ENCODE peak calls at places on chromosomes 1 and 21, in seven cellular contexts. C is uterus, A is activated B cell treated with CpG ODN at 0.5 μM for 24 hours, E is WTC11, Z is prostate gland, V is foreskin fibroblast, O is fibroblast of lung. U is an unnamed sample.

GRCh38 chr1:101290922-101291561 is 54.2 kb downstream of the S1PR1 start:
- DNase-seq in A (no peak), Z (no peak), V (no peak), E (no peak), O (no peak), C (no peak), U (no peak)

GRCh38 chr1:200147094-200147493 is 119.6 kb downstream of the NR5A2 start:
- DNase-seq in E (no peak), C (no peak), O (no peak), A (no peak), Z (no peak), V (no peak), U (no peak)

GRCh38 chr1:147919881-147920280 is 8.3 kb upstream of the GPR89B start:
- DNase-seq in C (no peak), V (peak), O (no peak), A (no peak), E (no peak), Z (no peak), U (no peak)

GRCh38 chr1:93635614-93636543 is 45.8 kb downstream of the BCAR3 start:
- DNase-seq in C (no peak), V (peak), E (peak), Z (no peak), O (no peak), A (no peak), U (no peak)

GRCh38 chr1:213335084-213335483 is 284.0 kb downstream of the RPS6KC1 start:
- DNase-seq in O (no peak), V (no peak), E (no peak), Z (no peak), A (no peak), C (no peak), U (no peak)

GRCh38 chr1:207925210-207925609 is 14.3 kb upstream of the CD34 start:
- DNase-seq in V (peak), E (peak), O (peak), C (no peak), Z (peak), A (no peak), U (no peak)

GRCh38 chr1:173507205-173507846 is 30.2 kb downstream of the PRDX6 start:
- DNase-seq in O (peak), E (no peak), C (no peak), A (no peak), V (peak), Z (no peak), U (no peak)

GRCh38 chr1:246733706-246734105 is 9.5 kb downstream of the SCCPDH start:
- DNase-seq in E (no peak), O (no peak), Z (no peak), V (peak), A (no peak), C (no peak), U (no peak)

GRCh38 chr21:39463308-39463707 is 11.5 kb downstream of the SH3BGR start:
- DNase-seq in E (no peak), Z (no peak), V (no peak), O (no peak), C (no peak), A (no peak), U (no peak)

GRCh38 chr1:30083800-30084464 is 639.5 kb downstream of the MATN1 start:
- DNase-seq in V (peak), C (no peak), E (no peak), Z (no peak), O (peak), A (no peak), U (no peak)

GRCh38 chr21:40678681-40679284 is 168.2 kb downstream of the DSCAM start:
- DNase-seq in E (no peak), O (no peak), Z (no peak), V (no peak), A (no peak), C (no peak), U (no peak)

GRCh38 chr1:28792644-28793121 is 19.3 kb upstream of the OPRD1 start:
- DNase-seq in C (no peak), E (no peak), V (no peak), Z (no peak), O (no peak), A (no peak), U (no peak)

GRCh38 chr1:97308131-97308530 is 586.5 kb downstream of the PTBP2 start:
- DNase-seq in V (peak), E (no peak), C (no peak), O (peak), A (no peak), Z (no peak), U (no peak)

GRCh38 chr1:204045430-204045829 is 27.5 kb upstream of the SOX13 start:
- DNase-seq in E (no peak), C (no peak), Z (no peak), A (no peak), V (no peak), O (no peak), U (no peak)

GRCh38 chr1:211781260-211781659 is 49.3 kb downstream of the LPGAT1 start:
- DNase-seq in Z (no peak), V (no peak), E (no peak), C (no peak), O (no peak), A (no peak), U (no peak)

GRCh38 chr1:203177471-203178039 is 1.9 kb upstream of the MYBPH start:
- DNase-seq in E (no peak), Z (no peak), C (no peak), V (peak), A (no peak), O (no peak), U (no peak)

GRCh38 chr1:151993084-151993733 is 450 bp downstream of the S100A10 start:
- DNase-seq in Z (no peak), V (peak), E (peak), A (peak), C (peak), O (no peak), U (no peak)

GRCh38 chr1:152049291-152050073 is 12.7 kb upstream of the S100A11 start:
- DNase-seq in E (no peak), A (no peak), O (peak), V (peak), C (no peak), Z (no peak), U (no peak)

GRCh38 chr1:204565617-204566582 is 49.7 kb downstream of the MDM4 start:
- DNase-seq in A (peak), E (peak), O (peak), C (peak), Z (peak), V (peak), U (no peak)

GRCh38 chr1:214546886-214547641 is 4.3 kb downstream of the PTPN14 start:
- DNase-seq in C (no peak), E (no peak), A (no peak), V (no peak), Z (no peak), O (peak), U (no peak)

GRCh38 chr1:238581332-238581731 is 690.6 kb upstream of the ZP4 start:
- DNase-seq in V (no peak), C (no peak), Z (no peak), A (no peak), O (no peak), E (no peak), U (no peak)

GRCh38 chr1:43853161-43853921 is 80.3 kb upstream of the ARTN start:
- DNase-seq in E (no peak), C (no peak), Z (no peak), V (peak), A (no peak), O (peak), U (no peak)

GRCh38 chr1:11804666-11805453 is 904 bp downstream of the MTHFR start:
- DNase-seq in V (peak), C (peak), A (no peak), O (peak), Z (peak), E (no peak), U (no peak)

GRCh38 chr21:34276711-34277425 is 86.9 kb upstream of the KCNE2 start:
- DNase-seq in C (no peak), V (peak), O (no peak), E (no peak), Z (no peak), A (no peak), U (no peak)

GRCh38 chr1:206722751-206723499 is 38.2 kb downstream of the MAPKAPK2 start:
- DNase-seq in E (no peak), Z (no peak), A (no peak), O (peak), V (no peak), C (no peak), U (no peak)

GRCh38 chr1:226310637-226311195 is 1.8 kb upstream of the LIN9 start:
- DNase-seq in E (no peak), A (no peak), V (no peak), Z (no peak), C (no peak), O (no peak), U (no peak)

GRCh38 chr21:16074950-16075489 is 345.2 kb downstream of the USP25 start:
- DNase-seq in E (no peak), A (no peak), V (no peak), O (no peak), Z (no peak), C (no peak), U (no peak)

GRCh38 chr1:97603776-97604175 is 317.1 kb downstream of the DPYD start:
- DNase-seq in V (peak), E (no peak), A (no peak), Z (no peak), O (peak), C (no peak), U (no peak)

GRCh38 chr1:183970516-183971300 is 66.8 kb downstream of the COLGALT2 start:
- DNase-seq in C (no peak), O (no peak), A (no peak), V (no peak), Z (no peak), E (no peak), U (no peak)

GRCh38 chr1:151705739-151706463 is 10.7 kb downstream of the CELF3 start:
- DNase-seq in A (no peak), E (no peak), C (no peak), O (no peak), Z (no peak), V (peak), U (no peak)

GRCh38 chr1:244444854-244445253 is 6.9 kb downstream of the ADSS2 start:
- DNase-seq in C (no peak), V (no peak), A (no peak), Z (no peak), O (no peak), E (no peak), U (no peak)

GRCh38 chr1:177937931-177938330 is 31.9 kb downstream of the SEC16B start:
- DNase-seq in Z (no peak), O (peak), C (no peak), A (no peak), E (no peak), V (peak), U (no peak)

GRCh38 chr1:170309389-170310013 is 163.7 kb downstream of the NTMT2 start:
- DNase-seq in V (peak), O (peak), E (no peak), Z (no peak), C (peak), A (no peak), U (no peak)

GRCh38 chr1:170313306-170313705 is 167.5 kb downstream of the NTMT2 start:
- DNase-seq in Z (no peak), E (no peak), A (no peak), V (no peak), C (no peak), O (no peak), U (no peak)

GRCh38 chr1:170307426-170307825 is 161.7 kb downstream of the NTMT2 start:
- DNase-seq in C (no peak), V (peak), Z (no peak), A (no peak), O (peak), E (no peak), U (no peak)

GRCh38 chr1:170310014-170310405 is 164.3 kb downstream of the NTMT2 start:
- DNase-seq in E (no peak), V (no peak), O (no peak), C (no peak), A (no peak), Z (no peak), U (no peak)

GRCh38 chr1:170310931-170311330 is 165.2 kb downstream of the NTMT2 start:
- DNase-seq in C (no peak), A (no peak), E (no peak), O (no peak), V (no peak), Z (no peak), U (no peak)
- TF ChIP-seq CTCF in C (no peak), A (no peak), E (no peak), O (no peak), V (no peak), Z (no peak), U (no peak)

GRCh38 chr1:35111106-35111505 is 31.9 kb downstream of the ZMYM1 start:
- DNase-seq in E (no peak), C (no peak), A (no peak), V (peak), O (peak), Z (no peak), U (no peak)

GRCh38 chr1:35115459-35116383 is 36.5 kb downstream of the ZMYM1 start:
- DNase-seq in Z (no peak), C (no peak), V (peak), E (no peak), O (peak), A (no peak), U (no peak)

DNA sequence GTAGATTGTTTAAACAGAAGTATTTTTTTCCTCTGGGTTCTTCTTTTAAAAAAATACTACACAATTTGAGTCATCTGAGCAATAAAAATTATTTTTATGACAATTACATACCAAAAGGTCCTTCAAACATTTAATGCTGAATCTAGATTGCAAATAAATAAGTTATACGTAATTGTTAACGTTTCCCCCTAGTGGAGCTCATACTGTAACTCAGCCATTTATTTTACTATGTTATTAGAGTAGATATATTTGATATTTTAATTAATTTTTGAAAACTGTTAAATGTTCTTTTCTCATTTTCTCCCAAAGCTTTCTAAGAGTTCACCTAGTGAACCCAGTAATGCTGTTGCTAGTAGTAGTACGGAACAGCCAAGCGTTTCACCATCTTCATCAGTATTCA is 33.5 kb downstream of the ZMYM1 start:
- DNase-seq in V (peak), C (no peak), A (no peak), Z (no peak), E (no peak), O (peak), U (no peak)
- TF ChIP-seq CTCF in V (peak), C (no peak), A (no peak), Z (no peak), E (no peak), O (peak), U (no peak)

DNA sequence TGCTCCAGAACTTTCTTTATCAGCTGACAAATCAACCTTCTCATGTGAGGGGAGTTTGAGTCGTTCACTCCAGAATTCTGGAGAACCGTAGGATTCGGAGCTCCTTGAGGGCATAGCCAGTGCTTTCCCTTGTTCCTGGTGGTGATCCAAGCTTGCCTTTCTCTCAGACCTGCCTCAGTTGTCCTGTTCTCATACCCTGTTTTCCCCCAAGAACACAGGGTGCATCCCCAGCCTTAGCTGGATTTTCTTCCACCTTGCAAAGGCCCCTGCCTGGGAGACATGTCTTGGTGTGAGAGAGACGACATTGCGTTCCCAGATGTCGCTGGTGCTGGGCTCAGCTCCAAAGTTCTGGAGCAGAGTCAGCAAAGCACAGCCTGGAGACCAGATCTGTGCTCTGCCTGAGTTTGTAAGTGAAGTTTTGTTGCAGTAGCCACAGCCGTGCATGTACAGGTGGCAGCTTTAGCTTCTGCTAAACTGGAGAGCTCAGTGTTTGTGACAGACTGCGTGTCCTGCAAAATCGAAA is 40.0 kb downstream of the ABCG1 start:
- DNase-seq in V (no peak), E (no peak), A (no peak), O (no peak), Z (no peak), C (no peak), U (no peak)
- TF ChIP-seq CTCF in V (no peak), E (no peak), A (no peak), O (no peak), Z (peak), C (no peak), U (no peak)

DNA sequence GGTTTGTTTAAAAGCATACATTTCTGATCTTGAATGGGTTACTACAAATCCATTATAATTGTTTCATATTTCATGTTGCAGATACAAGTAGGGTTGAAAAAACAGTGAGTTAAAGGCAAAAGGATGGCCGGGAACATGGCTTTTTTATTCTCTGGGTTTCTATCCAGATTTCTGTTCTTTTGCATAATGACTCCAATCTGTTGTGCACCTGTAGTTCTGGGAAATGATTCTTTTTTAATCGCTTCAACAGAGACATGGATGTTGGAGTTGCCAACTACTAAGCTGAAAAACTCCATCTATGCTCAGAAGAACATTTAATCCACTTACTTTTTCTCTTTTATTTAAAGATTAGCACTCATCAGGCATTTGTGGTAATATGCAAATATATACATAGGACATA is 2.7 kb upstream of the ADAMTS1 start:
- DNase-seq in A (no peak), V (no peak), O (no peak), Z (no peak), E (no peak), C (no peak), U (no peak)
- TF ChIP-seq CTCF in A (no peak), V (no peak), O (no peak), Z (no peak), E (no peak), C (no peak), U (no peak)

U was measured in mesothelial cell of epicardium.